ENCODE peak calls at places on chromosomes 5 and 9, in five cellular contexts. One of them, this sample, is unnamed.

GRCh38 chr5:164332349-164333196 is 827.2 kb downstream of the MAT2B start:
- DNase-seq in NAMALWA: no peak
- DNase-seq in Peyer's patch: no peak
- DNase-seq in psoas muscle: no peak
- DNase-seq in AG08395: no peak
- DNase-seq in this sample: no peak

GRCh38 chr5:91401175-91401574 is 18.1 kb upstream of the ARRDC3 start:
- DNase-seq in NAMALWA: no peak
- DNase-seq in psoas muscle: no peak
- DNase-seq in Peyer's patch: no peak
- DNase-seq in AG08395: peak; percentile 60
- DNase-seq in this sample: no peak

GRCh38 chr9:137064027-137064879 is 6.1 kb downstream of the SAPCD2 start:
- DNase-seq in psoas muscle: peak; percentile 74
- DNase-seq in AG08395: peak; percentile 69
- DNase-seq in Peyer's patch: peak; percentile 85
- DNase-seq in NAMALWA: peak; percentile 56
- DNase-seq in this sample: peak; percentile 51

GRCh38 chr5:132006331-132007120 is 4.9 kb downstream of the ACSL6 start:
- DNase-seq in NAMALWA: no peak
- DNase-seq in AG08395: no peak
- DNase-seq in psoas muscle: no peak
- DNase-seq in Peyer's patch: peak; percentile 13
- DNase-seq in this sample: no peak

GRCh38 chr5:151758430-151759241 is at the start of gene ATOX1:
- DNase-seq in Peyer's patch: peak; percentile 95
- DNase-seq in psoas muscle: peak; percentile 93
- DNase-seq in NAMALWA: peak; percentile 92
- DNase-seq in AG08395: peak; percentile 100
- DNase-seq in this sample: peak; percentile 86

GRCh38 chr5:144712090-144712489 is 541.4 kb downstream of the KCTD16 start:
- DNase-seq in Peyer's patch: no peak
- DNase-seq in psoas muscle: no peak
- DNase-seq in NAMALWA: no peak
- DNase-seq in AG08395: no peak
- DNase-seq in this sample: no peak

GRCh38 chr9:129126789-129127618 is 15.8 kb downstream of the PTPA start:
- DNase-seq in NAMALWA: no peak
- DNase-seq in psoas muscle: no peak
- DNase-seq in AG08395: no peak
- DNase-seq in Peyer's patch: no peak
- DNase-seq in this sample: no peak

GRCh38 chr9:34589656-34590375 is at the start of gene CNTFR:
- DNase-seq in Peyer's patch: peak; percentile 66
- DNase-seq in AG08395: no peak
- DNase-seq in NAMALWA: no peak
- DNase-seq in psoas muscle: peak; percentile 71
- DNase-seq in this sample: no peak

GRCh38 chr9:73162987-73163763 is 11.5 kb downstream of the ANXA1 start:
- DNase-seq in NAMALWA: peak; percentile 51
- DNase-seq in psoas muscle: no peak
- DNase-seq in AG08395: no peak
- DNase-seq in Peyer's patch: no peak
- DNase-seq in this sample: no peak

GRCh38 chr9:132723809-132724208 is 53.5 kb downstream of the GTF3C4 start:
- DNase-seq in NAMALWA: no peak
- DNase-seq in Peyer's patch: no peak
- DNase-seq in AG08395: no peak
- DNase-seq in psoas muscle: no peak
- DNase-seq in this sample: no peak

GRCh38 chr5:77282337-77283027 is 72.0 kb downstream of the PDE8B start:
- DNase-seq in psoas muscle: peak; percentile 14
- DNase-seq in AG08395: peak; percentile 89
- DNase-seq in NAMALWA: no peak
- DNase-seq in Peyer's patch: no peak
- DNase-seq in this sample: no peak

GRCh38 chr5:5659066-5659465 is 236.6 kb downstream of the ICE1 start:
- DNase-seq in psoas muscle: no peak
- DNase-seq in AG08395: no peak
- DNase-seq in Peyer's patch: no peak
- DNase-seq in NAMALWA: no peak
- DNase-seq in this sample: no peak

GRCh38 chr5:31218978-31219377 is 25.5 kb downstream of the CDH6 start:
- DNase-seq in Peyer's patch: no peak
- DNase-seq in psoas muscle: no peak
- DNase-seq in AG08395: no peak
- DNase-seq in NAMALWA: no peak
- DNase-seq in this sample: no peak

GRCh38 chr5:112869948-112870347 is 8.9 kb downstream of the SRP19 start:
- DNase-seq in Peyer's patch: no peak
- DNase-seq in NAMALWA: no peak
- DNase-seq in AG08395: no peak
- DNase-seq in psoas muscle: no peak
- DNase-seq in this sample: no peak

GRCh38 chr5:103801681-103802080 is 239.1 kb upstream of the NUDT12 start:
- DNase-seq in AG08395: no peak
- DNase-seq in psoas muscle: no peak
- DNase-seq in Peyer's patch: no peak
- DNase-seq in NAMALWA: no peak
- DNase-seq in this sample: no peak

GRCh38 chr5:4487581-4487980 is 652.5 kb upstream of the ADAMTS16 start:
- DNase-seq in psoas muscle: no peak
- DNase-seq in AG08395: no peak
- DNase-seq in Peyer's patch: no peak
- DNase-seq in NAMALWA: no peak
- DNase-seq in this sample: no peak

GRCh38 chr5:172453206-172453985 is 929 bp downstream of the SH3PXD2B start:
- DNase-seq in NAMALWA: no peak
- DNase-seq in AG08395: peak; percentile 56
- DNase-seq in Peyer's patch: no peak
- DNase-seq in psoas muscle: no peak
- DNase-seq in this sample: no peak

GRCh38 chr9:129069128-129069824 is 11.6 kb upstream of the DOLPP1 start:
- DNase-seq in psoas muscle: peak; percentile 60
- DNase-seq in AG08395: no peak
- DNase-seq in NAMALWA: peak; percentile 57
- DNase-seq in Peyer's patch: peak; percentile 73
- DNase-seq in this sample: peak; percentile 22

GRCh38 chr9:83266618-83267543 is 203.9 kb upstream of the RASEF start:
- DNase-seq in Peyer's patch: peak; percentile 51
- DNase-seq in psoas muscle: peak; percentile 18
- DNase-seq in AG08395: peak; percentile 29
- DNase-seq in NAMALWA: no peak
- DNase-seq in this sample: no peak

This sample was measured in activated T-cell treated with anti-CD3 and anti-CD28 coated beads for 4 hours.